ENCODE peak calls at places on chromosome 11, in five cellular contexts. N is iPS DF 6.9; K is stimulated activated CD4-positive, alpha-beta T cell treated with anti-CD3 and anti-CD28 coated beads, Interleukin-15, amount 100 ng/mL, for 24 hours; R is substantia nigra; W is hepatocyte. F is an unnamed sample.

GRCh38 chr11:72209101-72209500 is 7.5 kb upstream of the FOLR2 start:
- DNase-seq in N (no peak), K (no peak), R (no peak), W (no peak), F (no peak)

GRCh38 chr11:105109855-105110750 is 29.5 kb downstream of the CARD18 start:
- DNase-seq in N (no peak), K (no peak), R (no peak), W (no peak), F (no peak)

GRCh38 chr11:95065336-95065735 is 1.4 kb upstream of the SRSF8 start:
- DNase-seq in N (no peak), K (no peak), R (no peak), W (no peak), F (no peak)

GRCh38 chr11:2509481-2510001 is 64.7 kb downstream of the KCNQ1 start:
- DNase-seq in N (no peak), K (no peak), R (no peak), W (no peak), F (no peak)

GRCh38 chr11:30414283-30414682 is 91.4 kb downstream of the ARL14EP start:
- DNase-seq in N (no peak), K (no peak), R (no peak), W (no peak), F (no peak)

GRCh38 chr11:73269353-73270088 is 2.6 kb upstream of the P2RY6 start:
- DNase-seq in N (no peak), K (no peak), R (no peak), W (peak), F (no peak)

GRCh38 chr11:15906481-15907035 is 449.8 kb downstream of the SOX6 start:
- DNase-seq in N (no peak), K (no peak), R (no peak), W (no peak), F (no peak)

GRCh38 chr11:82183346-82183745 is 550.3 kb downstream of the FAM181B start:
- DNase-seq in N (no peak), K (no peak), R (no peak), W (no peak), F (no peak)

GRCh38 chr11:118572914-118573550 is 823 bp downstream of the ARCN1 start:
- DNase-seq in N (no peak), K (peak), R (no peak), W (peak), F (no peak)

GRCh38 chr11:34275486-34275885 is 82.3 kb downstream of the ABTB2 start:
- DNase-seq in N (no peak), K (no peak), R (no peak), W (no peak), F (no peak)

GRCh38 chr11:109309153-109309552 is 112.8 kb upstream of the C11orf87 start:
- DNase-seq in N (no peak), K (no peak), R (no peak), W (peak), F (no peak)

GRCh38 chr11:84117394-84117793 is 831.2 kb upstream of the CCDC90B start:
- DNase-seq in N (no peak), K (no peak), R (no peak), W (no peak), F (no peak)

GRCh38 chr11:67612751-67613150 is 6.0 kb downstream of the NDUFV1 start:
- DNase-seq in N (no peak), K (no peak), R (no peak), W (no peak), F (no peak)

GRCh38 chr11:117501499-117501898 is 173.8 kb downstream of the CEP164 start:
- DNase-seq in N (no peak), K (no peak), R (no peak), W (no peak), F (no peak)

GRCh38 chr11:112292785-112293407 is 32.2 kb upstream of the PLET1 start:
- DNase-seq in N (no peak), K (no peak), R (no peak), W (no peak), F (no peak)

GRCh38 chr11:5336331-5336730 is 7.0 kb downstream of the OR51B5 start:
- DNase-seq in N (no peak), K (no peak), R (no peak), W (no peak), F (no peak)

GRCh38 chr11:82720267-82720666 is 13.4 kb downstream of the FAM181B start:
- DNase-seq in N (no peak), K (no peak), R (no peak), W (no peak), F (no peak)

GRCh38 chr11:122246885-122247284 is 130.9 kb upstream of the BLID start:
- DNase-seq in N (no peak), K (no peak), R (no peak), W (no peak), F (no peak)

GRCh38 chr11:89477175-89477574 is 14.0 kb downstream of the NOX4 start:
- DNase-seq in N (no peak), K (no peak), R (no peak), W (peak), F (no peak)

GRCh38 chr11:124482362-124483147 is 37.1 kb upstream of the OR8B8 start:
- DNase-seq in N (no peak), K (no peak), R (no peak), W (peak), F (no peak)

GRCh38 chr11:82557274-82557673 is 176.4 kb downstream of the FAM181B start:
- DNase-seq in N (no peak), K (no peak), R (no peak), W (no peak), F (no peak)

GRCh38 chr11:77175869-77176539 is 48.0 kb downstream of the MYO7A start:
- DNase-seq in N (no peak), K (no peak), R (peak), W (no peak), F (peak)

GRCh38 chr11:77515483-77515882 is 41.6 kb upstream of the PAK1 start:
- DNase-seq in N (no peak), K (no peak), R (no peak), W (peak), F (no peak)

GRCh38 chr11:19398772-19399542 is 158.2 kb upstream of the E2F8 start:
- DNase-seq in N (no peak), K (no peak), R (no peak), W (peak), F (no peak)

GRCh38 chr11:87908086-87908485 is 267.2 kb downstream of the RAB38 start:
- DNase-seq in N (no peak), K (no peak), R (no peak), W (no peak), F (no peak)

F was measured in hippocampal formation.